ENCODE peak calls at places on chromosomes 6 and 20, in six cellular contexts. One of them, this sample, is unnamed. For H3K4me1, the result is how much of the 10 kb centered on the place peaks cover.

GRCh38 chr6:152160346-152160745 is 352.9 kb downstream of the ESR1 start:
- DNase-seq in neuronal stem cell: no peak
- DNase-seq in IMR-90: no peak
- DNase-seq in GM23338: no peak
- DNase-seq in CD8-positive, alpha-beta T cell: no peak
- DNase-seq in body of pancreas: no peak
- DNase-seq in this sample: no peak

GRCh38 chr6:5723905-5724691 is 282.6 kb downstream of the NRN1 start:
- DNase-seq in neuronal stem cell: no peak
- DNase-seq in IMR-90: no peak
- DNase-seq in GM23338: no peak
- DNase-seq in CD8-positive, alpha-beta T cell: no peak
- DNase-seq in body of pancreas: no peak
- DNase-seq in this sample: no peak

GRCh38 chr20:20780127-20780822 is 67.8 kb upstream of the RALGAPA2 start:
- DNase-seq in neuronal stem cell: no peak
- DNase-seq in IMR-90: no peak
- DNase-seq in GM23338: peak
- DNase-seq in CD8-positive, alpha-beta T cell: peak
- DNase-seq in body of pancreas: peak
- DNase-seq in this sample: peak

GRCh38 chr6:135537782-135538301 is 40.3 kb upstream of the AHI1 start:
- DNase-seq in neuronal stem cell: no peak
- DNase-seq in IMR-90: peak
- DNase-seq in GM23338: peak
- DNase-seq in CD8-positive, alpha-beta T cell: peak
- DNase-seq in body of pancreas: no peak
- DNase-seq in this sample: no peak

GRCh38 chr6:116413357-116413756 is 42.6 kb downstream of the DSE start:
- DNase-seq in neuronal stem cell: no peak
- DNase-seq in IMR-90: no peak
- DNase-seq in GM23338: no peak
- DNase-seq in CD8-positive, alpha-beta T cell: no peak
- DNase-seq in body of pancreas: no peak
- DNase-seq in this sample: no peak

GRCh38 chr6:143575440-143575839 is 63.9 kb upstream of the FUCA2 start:
- DNase-seq in neuronal stem cell: peak
- DNase-seq in IMR-90: peak
- DNase-seq in GM23338: peak
- DNase-seq in CD8-positive, alpha-beta T cell: peak
- DNase-seq in body of pancreas: peak
- DNase-seq in this sample: peak

GRCh38 chr6:37289931-37290330 is 32.0 kb upstream of the TMEM217 start:
- DNase-seq in neuronal stem cell: no peak
- DNase-seq in IMR-90: no peak
- DNase-seq in GM23338: no peak
- DNase-seq in CD8-positive, alpha-beta T cell: peak
- DNase-seq in body of pancreas: no peak
- DNase-seq in this sample: no peak

GRCh38 chr20:36101201-36101600 is 53.3 kb upstream of the EPB41L1 start:
- DNase-seq in neuronal stem cell: no peak
- DNase-seq in IMR-90: no peak
- DNase-seq in GM23338: no peak
- DNase-seq in CD8-positive, alpha-beta T cell: no peak
- DNase-seq in body of pancreas: peak
- DNase-seq in this sample: no peak

GRCh38 chr6:168322966-168323365 is 3.4 kb upstream of the DACT2 start:
- DNase-seq in neuronal stem cell: no peak
- DNase-seq in IMR-90: no peak
- DNase-seq in GM23338: no peak
- DNase-seq in CD8-positive, alpha-beta T cell: no peak
- DNase-seq in body of pancreas: no peak
- DNase-seq in this sample: no peak

GRCh38 chr20:56163806-56164205 is 84.7 kb upstream of the MC3R start:
- DNase-seq in neuronal stem cell: no peak
- DNase-seq in IMR-90: no peak
- DNase-seq in GM23338: no peak
- DNase-seq in CD8-positive, alpha-beta T cell: no peak
- DNase-seq in body of pancreas: no peak
- DNase-seq in this sample: no peak

GRCh38 chr6:14276066-14276465 is 158.5 kb downstream of the CD83 start:
- DNase-seq in neuronal stem cell: no peak
- DNase-seq in IMR-90: no peak
- DNase-seq in GM23338: no peak
- DNase-seq in CD8-positive, alpha-beta T cell: no peak
- DNase-seq in body of pancreas: no peak
- DNase-seq in this sample: no peak
- H3K27ac ChIP-seq in neuronal stem cell: no peak
- H3K27ac ChIP-seq in IMR-90: no peak
- H3K27ac ChIP-seq in GM23338: no peak
- H3K27ac ChIP-seq in CD8-positive, alpha-beta T cell: no peak
- H3K27ac ChIP-seq in body of pancreas: no peak
- H3K27ac ChIP-seq in this sample: no peak

GRCh38 chr20:25325073-25325472 is 65.6 kb downstream of the ABHD12 start:
- DNase-seq in neuronal stem cell: no peak
- DNase-seq in IMR-90: no peak
- DNase-seq in GM23338: no peak
- DNase-seq in CD8-positive, alpha-beta T cell: no peak
- DNase-seq in body of pancreas: no peak
- DNase-seq in this sample: no peak
- H3K4me1 ChIP-seq in neuronal stem cell: under half
- H3K4me1 ChIP-seq in IMR-90: under half
- H3K4me1 ChIP-seq in GM23338: under half
- H3K4me1 ChIP-seq in CD8-positive, alpha-beta T cell: under half
- H3K4me1 ChIP-seq in body of pancreas: under half
- H3K4me1 ChIP-seq in this sample: under half

GRCh38 chr6:156830126-156830525 is 52.9 kb downstream of the ARID1B start:
- DNase-seq in neuronal stem cell: no peak
- DNase-seq in IMR-90: no peak
- DNase-seq in GM23338: no peak
- DNase-seq in CD8-positive, alpha-beta T cell: no peak
- DNase-seq in body of pancreas: no peak
- DNase-seq in this sample: no peak
- H3K27ac ChIP-seq in neuronal stem cell: no peak
- H3K27ac ChIP-seq in IMR-90: no peak
- H3K27ac ChIP-seq in GM23338: no peak
- H3K27ac ChIP-seq in CD8-positive, alpha-beta T cell: no peak
- H3K27ac ChIP-seq in body of pancreas: no peak
- H3K27ac ChIP-seq in this sample: no peak

GRCh38 chr6:33699739-33700138 is 11.8 kb downstream of the UQCC2 start:
- DNase-seq in neuronal stem cell: no peak
- DNase-seq in IMR-90: no peak
- DNase-seq in GM23338: no peak
- DNase-seq in CD8-positive, alpha-beta T cell: no peak
- DNase-seq in body of pancreas: no peak
- DNase-seq in this sample: no peak

GRCh38 chr6:33697845-33698244 is 13.7 kb downstream of the UQCC2 start:
- DNase-seq in neuronal stem cell: no peak
- DNase-seq in IMR-90: no peak
- DNase-seq in GM23338: no peak
- DNase-seq in CD8-positive, alpha-beta T cell: no peak
- DNase-seq in body of pancreas: no peak
- DNase-seq in this sample: no peak

GRCh38 chr6:33698494-33698893 is 13.0 kb downstream of the UQCC2 start:
- DNase-seq in neuronal stem cell: no peak
- DNase-seq in IMR-90: no peak
- DNase-seq in GM23338: no peak
- DNase-seq in CD8-positive, alpha-beta T cell: no peak
- DNase-seq in body of pancreas: no peak
- DNase-seq in this sample: no peak

GRCh38 chr6:33700391-33701050 is 11.0 kb downstream of the UQCC2 start:
- DNase-seq in neuronal stem cell: peak
- DNase-seq in IMR-90: peak
- DNase-seq in GM23338: peak
- DNase-seq in CD8-positive, alpha-beta T cell: peak
- DNase-seq in body of pancreas: peak
- DNase-seq in this sample: peak

GRCh38 chr6:33699131-33699530 is 12.4 kb downstream of the UQCC2 start:
- DNase-seq in neuronal stem cell: no peak
- DNase-seq in IMR-90: no peak
- DNase-seq in GM23338: no peak
- DNase-seq in CD8-positive, alpha-beta T cell: no peak
- DNase-seq in body of pancreas: no peak
- DNase-seq in this sample: no peak
- H3K4me1 ChIP-seq in neuronal stem cell: under half
- H3K4me1 ChIP-seq in IMR-90: under half
- H3K4me1 ChIP-seq in GM23338: under half
- H3K4me1 ChIP-seq in CD8-positive, alpha-beta T cell: under half
- H3K4me1 ChIP-seq in body of pancreas: under half
- H3K4me1 ChIP-seq in this sample: under half